ENCODE peak calls at places on chromosomes 3 and 15, in eight cellular contexts. P is transverse colon, C is ovary, A is body of pancreas, H is lower leg skin, Y is H54, G is A549, F is GM12891. Q is an unnamed sample.

GRCh38 chr15:29621626-29622025 is 200.6 kb downstream of the TJP1 start:
- DNase-seq in Y (no peak), H (no peak), A (no peak), F (no peak), C (no peak), P (no peak), G (no peak), Q (no peak)

GRCh38 chr3:117666827-117667226 is 957.2 kb downstream of the TUSC7 start:
- DNase-seq in C (no peak), P (no peak), A (no peak), Y (no peak), F (no peak), G (no peak), H (no peak), Q (no peak)

GRCh38 chr3:32500880-32501784 is 1.5 kb downstream of the CMTM6 start:
- DNase-seq in F (no peak), Y (no peak), C (peak; percentile 21), A (no peak), H (no peak), G (no peak), P (no peak), Q (peak; percentile 78)

GRCh38 chr15:38696120-38696727 is 131.6 kb upstream of the RASGRP1 start:
- DNase-seq in F (no peak), C (no peak), Y (peak; percentile 28), H (no peak), P (peak; percentile 50), A (no peak), G (no peak), Q (no peak)

GRCh38 chr3:73623996-73624362 is 762 bp downstream of the PDZRN3 start:
- DNase-seq in H (no peak), Y (no peak), F (no peak), A (peak; percentile 54), G (no peak), P (peak; percentile 38), C (peak; percentile 66), Q (no peak)

GRCh38 chr15:69403611-69404010 is 10.5 kb upstream of the KIF23 start:
- DNase-seq in P (no peak), F (no peak), Y (peak; percentile 27), C (no peak), A (no peak), H (no peak), G (no peak), Q (no peak)

GRCh38 chr3:141302364-141303141 is 65.8 kb upstream of the ZBTB38 start:
- DNase-seq in F (no peak), G (peak; percentile 66), Y (peak; percentile 45), A (peak; percentile 24), P (no peak), H (peak; percentile 90), C (peak; percentile 39), Q (no peak)

GRCh38 chr15:94324117-94324826 is 92.9 kb downstream of the MCTP2 start:
- DNase-seq in Y (peak; percentile 16), A (peak; percentile 61), G (peak; percentile 62), P (peak; percentile 68), C (peak; percentile 40), H (no peak), F (peak; percentile 25), Q (no peak)

GRCh38 chr15:88987951-88988671 is 74.9 kb upstream of the MFGE8 start:
- DNase-seq in F (no peak), G (no peak), P (no peak), A (no peak), C (no peak), H (peak; percentile 73), Y (no peak), Q (no peak)

GRCh38 chr3:28252016-28252415 is 10.6 kb downstream of the CMC1 start:
- DNase-seq in A (no peak), C (no peak), P (no peak), F (no peak), G (no peak), H (no peak), Y (no peak), Q (no peak)

GRCh38 chr3:170257145-170257544 is 34.9 kb downstream of the PRKCI start:
- DNase-seq in A (no peak), P (no peak), C (no peak), H (no peak), F (no peak), G (no peak), Y (no peak), Q (no peak)

GRCh38 chr3:64388886-64389285 is 163.6 kb upstream of the PRICKLE2 start:
- DNase-seq in Y (no peak), F (no peak), A (no peak), H (no peak), G (no peak), C (no peak), P (no peak), Q (no peak)

GRCh38 chr3:32959370-32959769 is 7.9 kb downstream of the CCR4 start:
- DNase-seq in P (no peak), G (no peak), Y (no peak), A (no peak), C (no peak), F (no peak), H (peak; percentile 34), Q (no peak)

GRCh38 chr3:3191675-3192480 is 12.4 kb upstream of the CRBN start:
- DNase-seq in P (no peak), Y (no peak), G (no peak), C (no peak), F (no peak), A (no peak), H (no peak), Q (no peak)

GRCh38 chr15:100898661-100899462 is 19.2 kb downstream of the ALDH1A3 start:
- DNase-seq in C (no peak), F (no peak), P (no peak), Y (no peak), G (no peak), H (peak; percentile 37), A (no peak), Q (no peak)

GRCh38 chr3:67605377-67605776 is 49.0 kb downstream of the SUCLG2 start:
- DNase-seq in F (no peak), P (no peak), C (no peak), A (no peak), G (peak; percentile 59), Y (peak; percentile 13), H (no peak), Q (no peak)

DNA sequence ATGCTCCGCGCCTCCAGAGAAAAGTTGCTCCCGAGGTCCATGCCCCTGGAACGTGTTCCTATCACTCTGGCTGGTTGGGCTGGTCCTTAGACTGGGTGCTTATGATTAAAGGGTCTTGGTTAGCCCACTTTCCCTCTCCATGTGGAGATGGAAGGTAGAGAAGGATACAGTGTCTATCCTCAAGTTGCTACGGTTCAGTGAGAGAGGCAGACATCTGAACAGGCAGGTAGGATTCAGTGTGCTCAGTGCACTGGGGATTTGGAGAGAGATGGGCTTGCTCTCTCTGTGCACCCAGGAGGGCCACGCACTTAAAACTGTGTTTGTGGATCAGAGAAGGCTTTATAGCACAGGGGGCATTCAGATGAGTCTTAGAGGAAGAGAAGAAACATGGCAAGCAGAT is 63.0 kb downstream of the RPL39L start:
- DNase-seq in H (no peak), G (no peak), F (no peak), Y (no peak), P (no peak), A (no peak), C (no peak), Q (no peak)
- TF ChIP-seq POLR2A in H (no peak), G (no peak), F (no peak), Y (no peak), P (no peak), A (no peak), C (no peak), Q (no peak)

DNA sequence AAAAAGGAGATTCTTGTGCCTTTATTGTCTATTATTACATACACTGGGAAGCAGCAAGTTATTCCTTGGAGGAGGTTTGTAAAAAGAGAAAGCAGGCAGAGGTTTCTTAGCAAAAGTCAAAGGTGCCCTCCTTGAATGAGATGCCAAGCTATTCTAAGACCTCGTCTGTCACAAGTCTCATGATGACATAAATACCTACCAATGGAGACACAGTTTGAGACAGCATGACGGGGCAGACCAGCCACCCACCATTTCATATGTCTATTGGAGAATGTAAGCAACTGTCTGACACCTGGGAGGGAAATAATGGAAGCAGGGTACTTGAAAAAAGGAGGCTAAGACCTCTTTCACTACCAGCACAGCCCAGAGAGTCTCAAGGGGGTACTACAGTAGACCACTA is 2.2 kb downstream of the RGMA start:
- DNase-seq in Y (no peak), P (no peak), G (no peak), H (no peak), F (no peak), A (no peak), C (no peak), Q (no peak)
- TF ChIP-seq POLR2A in Y (no peak), P (no peak), G (no peak), H (no peak), F (no peak), A (no peak), C (no peak), Q (no peak)

DNA sequence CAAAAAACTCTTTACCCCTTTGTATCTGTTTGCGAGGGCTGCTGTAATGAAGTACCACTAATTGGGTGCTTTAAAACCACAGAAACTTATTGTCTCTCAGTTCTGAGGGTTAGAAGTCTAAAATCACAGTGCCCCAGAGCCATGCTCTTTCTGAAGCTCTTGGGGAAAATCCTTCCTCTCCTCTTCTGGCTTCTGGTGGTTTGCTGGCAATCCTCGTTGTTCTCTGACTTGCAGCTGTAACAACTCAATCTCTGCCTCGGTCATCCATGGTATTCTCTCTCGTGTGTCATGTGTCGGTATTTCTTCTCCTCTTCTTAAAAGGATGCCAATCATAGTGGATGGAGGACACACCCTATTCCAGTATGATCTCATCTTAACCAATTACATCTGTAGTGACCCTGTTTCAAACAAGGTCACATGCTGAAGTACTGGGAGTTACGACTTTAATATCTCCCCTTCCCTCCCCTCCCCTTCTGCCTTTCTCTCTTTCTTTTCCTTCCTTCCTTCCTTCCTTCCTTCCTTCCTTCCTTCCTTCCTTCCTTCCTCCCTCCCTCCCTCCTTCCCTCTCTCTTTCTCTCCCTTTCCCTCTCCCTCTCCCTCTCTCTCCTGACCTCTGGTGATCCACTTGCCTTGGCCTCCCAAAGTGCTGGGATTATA is 6.5 kb upstream of the ARL8B start:
- DNase-seq in A (no peak), G (peak; percentile 43), F (no peak), Y (no peak), H (peak; percentile 26), C (no peak), P (no peak), Q (no peak)
- TF ChIP-seq POLR2A in A (no peak), G (no peak), F (no peak), Y (no peak), H (no peak), C (no peak), P (no peak), Q (no peak)

DNA sequence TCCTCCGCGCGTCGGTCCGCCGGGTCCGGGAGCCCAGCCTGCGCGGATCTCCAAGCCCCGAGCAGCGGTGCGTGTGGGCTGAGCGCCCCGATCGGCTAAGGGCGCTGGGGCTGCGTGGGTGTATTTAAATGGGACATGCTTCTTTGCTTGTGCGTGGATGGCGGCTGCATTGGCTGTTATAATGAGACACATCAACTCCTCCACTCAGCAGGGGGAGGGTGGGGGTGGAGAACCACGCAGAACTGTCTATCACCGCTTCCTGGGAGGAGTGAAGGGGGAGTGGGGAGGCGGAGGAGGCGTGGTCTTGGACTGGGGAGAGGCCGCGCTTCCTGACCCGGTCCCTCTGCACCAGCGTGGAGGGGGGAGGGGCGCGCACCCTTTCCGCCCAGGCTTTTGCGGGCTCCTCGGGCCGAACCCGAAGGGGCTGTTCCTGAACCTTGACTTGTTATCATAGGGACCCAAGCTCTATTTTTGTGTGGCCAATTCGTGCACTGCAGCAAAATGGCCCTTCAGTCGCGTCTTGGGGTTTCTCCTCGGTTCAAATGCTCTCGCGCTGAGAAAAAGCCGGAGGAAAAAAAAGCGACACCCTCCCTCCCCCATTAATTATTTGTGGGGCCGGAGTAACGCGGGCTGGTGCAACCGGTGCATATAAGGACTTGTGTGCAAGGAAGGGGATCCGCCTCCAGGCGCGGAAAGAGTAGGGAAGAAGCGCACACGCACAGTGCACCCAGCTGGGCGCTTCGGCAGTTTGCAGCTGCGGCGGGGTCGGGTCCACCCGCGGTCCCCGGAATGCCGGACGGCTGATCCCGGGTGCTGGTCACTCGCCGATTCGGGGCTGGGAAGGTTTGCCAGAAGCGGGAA is at the start of gene TNIK:
- DNase-seq in Y (peak; percentile 77), H (peak; percentile 97), A (peak; percentile 92), P (peak; percentile 96), C (peak; percentile 82), F (peak; percentile 60), G (peak; percentile 77), Q (peak; percentile 95)
- TF ChIP-seq POLR2A in Y (peak; percentile 35), H (no peak), A (peak; percentile 51), P (peak; percentile 71), C (no peak), F (no peak), G (no peak), Q (peak; percentile 60)